ENCODE peak calls at places on chromosomes 6 and 20, in six cellular contexts. A is breast epithelium, X is Karpas-422, B is neural progenitor cell, Z is PC-9, L is stomach. Q is an unnamed sample.

GRCh38 chr6:14673201-14673600 is 555.6 kb downstream of the CD83 start:
- DNase-seq in B (no peak), A (no peak), Z (no peak), X (no peak), L (no peak), Q (no peak)

GRCh38 chr6:40799296-40800020 is 212.3 kb upstream of the LRFN2 start:
- DNase-seq in Z (no peak), L (no peak), A (no peak), X (no peak), B (no peak), Q (no peak)

GRCh38 chr6:46937623-46938022 is 15.9 kb upstream of the ADGRF5 start:
- DNase-seq in L (no peak), X (no peak), B (no peak), Z (peak; percentile 66), A (no peak), Q (no peak)

GRCh38 chr6:72968704-72969103 is 256.6 kb downstream of the KHDC1L start:
- DNase-seq in L (no peak), X (no peak), A (no peak), B (no peak), Z (peak; percentile 90), Q (no peak)

GRCh38 chr6:42939810-42940167 is 10.5 kb downstream of the CNPY3 start:
- DNase-seq in B (no peak), L (no peak), X (no peak), A (no peak), Z (no peak), Q (no peak)

GRCh38 chr20:58503668-58504067 is 11.5 kb downstream of the APCDD1L start:
- DNase-seq in X (no peak), Z (no peak), A (no peak), B (no peak), L (peak; percentile 8), Q (no peak)

GRCh38 chr6:98641929-98642328 is 192.4 kb upstream of the POU3F2 start:
- DNase-seq in B (peak; percentile 75), L (no peak), Z (no peak), X (no peak), A (no peak), Q (no peak)

GRCh38 chr6:56370127-56370540 is 122.8 kb upstream of the COL21A1 start:
- DNase-seq in L (peak; percentile 74), B (peak; percentile 68), X (no peak), Z (peak; percentile 66), A (peak; percentile 72), Q (peak; percentile 65)

GRCh38 chr20:47319517-47320252 is 36.8 kb downstream of the ZMYND8 start:
- DNase-seq in L (peak; percentile 93), A (peak; percentile 90), X (no peak), B (peak; percentile 61), Z (peak; percentile 92), Q (peak; percentile 62)

GRCh38 chr20:5065489-5066383 is 54.0 kb downstream of the PCNA start:
- DNase-seq in X (peak; percentile 29), A (no peak), Z (peak; percentile 97), L (peak; percentile 70), B (no peak), Q (peak; percentile 50)

GRCh38 chr6:68975064-68975463 is 340.0 kb downstream of the ADGRB3 start:
- DNase-seq in Z (no peak), A (no peak), X (peak; percentile 41), L (no peak), B (peak; percentile 53), Q (no peak)

GRCh38 chr6:139134817-139135577 is at the start of gene HECA:
- DNase-seq in L (peak; percentile 98), X (peak; percentile 97), A (peak; percentile 98), Z (peak; percentile 87), B (peak; percentile 96), Q (peak; percentile 99)

GRCh38 chr20:53316221-53316937 is 277.3 kb downstream of the ZNF217 start:
- DNase-seq in A (no peak), X (no peak), Z (no peak), B (peak; percentile 20), L (no peak), Q (no peak)

GRCh38 chr20:46435146-46435545 is 28.7 kb upstream of the ELMO2 start:
- DNase-seq in B (no peak), L (no peak), X (no peak), Z (no peak), A (no peak), Q (no peak)

GRCh38 chr6:28974505-28974904 is 30.6 kb downstream of the ZNF311 start:
- DNase-seq in X (no peak), Z (no peak), B (no peak), L (no peak), A (no peak), Q (no peak)

GRCh38 chr6:35599761-35600658 is 87.3 kb upstream of the TULP1 start:
- DNase-seq in Z (no peak), X (no peak), A (no peak), L (no peak), B (no peak), Q (no peak)

GRCh38 chr6:105780146-105780860 is 305.8 kb upstream of the PRDM1 start:
- DNase-seq in X (no peak), A (no peak), B (no peak), Z (peak; percentile 99), L (no peak), Q (no peak)

GRCh38 chr20:51156796-51157119 is 133.9 kb upstream of the KCNG1 start:
- DNase-seq in X (no peak), B (peak; percentile 15), Z (no peak), L (no peak), A (no peak), Q (no peak)

GRCh38 chr20:15359056-15359455 is 1021.6 kb upstream of the FLRT3 start:
- DNase-seq in A (no peak), X (no peak), B (no peak), L (no peak), Z (peak; percentile 42), Q (no peak)

GRCh38 chr6:147194652-147195403 is 9.4 kb upstream of the STXBP5 start:
- DNase-seq in L (no peak), A (no peak), X (no peak), B (no peak), Z (peak; percentile 71), Q (no peak)

GRCh38 chr6:44285552-44286284 is 15.5 kb downstream of the TMEM151B start:
- DNase-seq in X (peak; percentile 69), Z (no peak), L (no peak), B (peak; percentile 76), A (no peak), Q (no peak)

GRCh38 chr6:129593233-129593564 is 116.8 kb downstream of the ARHGAP18 start:
- DNase-seq in Z (no peak), B (no peak), A (no peak), X (no peak), L (no peak), Q (no peak)

GRCh38 chr6:12324096-12324495 is 33.9 kb downstream of the EDN1 start:
- DNase-seq in Z (peak; percentile 100), B (no peak), X (no peak), L (peak; percentile 49), A (no peak), Q (no peak)

GRCh38 chr6:131082335-131082734 is 19.3 kb upstream of the EPB41L2 start:
- DNase-seq in X (no peak), L (no peak), Z (no peak), A (no peak), B (no peak), Q (no peak)

GRCh38 chr20:19692685-19693119 is 65.4 kb upstream of the RIN2 start:
- DNase-seq in Z (peak; percentile 72), B (peak; percentile 61), A (peak; percentile 70), X (peak; percentile 82), L (peak; percentile 71), Q (peak; percentile 81)

GRCh38 chr6:127967708-127968107 is 66.8 kb upstream of the THEMIS start:
- DNase-seq in X (no peak), B (no peak), A (no peak), L (no peak), Z (no peak), Q (no peak)

GRCh38 chr6:45326698-45327417 is 1.3 kb upstream of the RUNX2 start:
- DNase-seq in Z (no peak), A (no peak), L (no peak), X (no peak), B (peak; percentile 21), Q (no peak)

GRCh38 chr20:56710577-56711465 is 81.7 kb downstream of the TFAP2C start:
- DNase-seq in L (no peak), Z (peak; percentile 83), A (no peak), B (no peak), X (no peak), Q (no peak)

GRCh38 chr20:14413835-14414234 is 76.4 kb upstream of the FLRT3 start:
- DNase-seq in Z (no peak), A (no peak), B (no peak), X (no peak), L (no peak), Q (no peak)

GRCh38 chr6:166351715-166352285 is 9.5 kb upstream of the SFT2D1 start:
- DNase-seq in B (peak; percentile 41), Z (no peak), X (peak; percentile 71), A (no peak), L (no peak), Q (no peak)

GRCh38 chr20:56393653-56394052 is 1.2 kb downstream of the CSTF1 start:
- DNase-seq in Z (no peak), A (no peak), X (no peak), L (no peak), B (no peak), Q (no peak)

GRCh38 chr6:156658186-156658585 is 119.0 kb upstream of the ARID1B start:
- DNase-seq in B (no peak), Z (no peak), X (no peak), L (no peak), A (no peak), Q (peak; percentile 30)

GRCh38 chr6:167396659-167397490 is 72.0 kb downstream of the TTLL2 start:
- DNase-seq in A (no peak), X (peak; percentile 29), B (no peak), Z (no peak), L (no peak), Q (no peak)

GRCh38 chr6:148649454-148649963 is 97.3 kb upstream of the UST start:
- DNase-seq in B (no peak), L (no peak), A (no peak), Z (no peak), X (no peak), Q (no peak)
- H3K9me3 ChIP-seq in B (peaks cover 23% of the 10 kb centered on the region), L (no peaks in the 10 kb centered on the region), A (no peaks in the 10 kb centered on the region), Z (peaks cover 5% of the 10 kb centered on the region), X (peaks cover 12% of the 10 kb centered on the region), Q (no peaks in the 10 kb centered on the region)

GRCh38 chr6:158595223-158595622 is 35.3 kb downstream of the TMEM181 start:
- DNase-seq in Z (no peak), B (no peak), A (no peak), X (no peak), L (no peak), Q (no peak)
- H3K4me1 ChIP-seq in Z (no peaks in the 10 kb centered on the region), B (no peaks in the 10 kb centered on the region), A (no peaks in the 10 kb centered on the region), X (no peaks in the 10 kb centered on the region), L (no peaks in the 10 kb centered on the region), Q (no peaks in the 10 kb centered on the region)

DNA sequence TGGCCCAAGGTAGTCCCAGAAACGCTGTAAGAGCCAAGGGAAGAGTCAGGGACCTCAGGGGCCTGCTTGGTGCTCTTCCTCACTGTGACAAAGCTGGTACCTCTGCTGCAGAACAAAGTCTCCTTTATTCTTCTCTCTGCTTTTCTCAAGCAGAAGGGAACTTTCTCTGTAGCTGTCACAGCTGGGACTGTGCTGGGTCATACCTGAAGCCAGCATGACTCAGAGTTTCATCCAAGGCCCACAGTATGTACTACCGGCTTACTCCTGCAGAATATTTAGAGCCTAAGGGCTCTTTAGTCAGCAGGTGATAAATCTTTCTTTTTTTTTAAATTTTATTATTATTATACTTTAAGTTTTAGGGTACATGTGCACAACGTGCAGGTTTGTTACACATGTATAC is 183.2 kb downstream of the TINAG start:
- DNase-seq in X (no peak), A (no peak), Z (peak; percentile 66), L (no peak), B (no peak), Q (no peak)
- H3K9me3 ChIP-seq in X (peaks cover 18% of the 10 kb centered on the region), A (peaks cover 6% of the 10 kb centered on the region), Z (peaks cover 8% of the 10 kb centered on the region), L (peaks cover 2% of the 10 kb centered on the region), B (no peaks in the 10 kb centered on the region), Q (no peaks in the 10 kb centered on the region)

GRCh38 chr6:2725364-2725988 is 25.2 kb downstream of the MYLK4 start:
- DNase-seq in X (no peak), Z (no peak), A (no peak), B (no peak), L (no peak), Q (no peak)
- H3K4me1 ChIP-seq in X (peaks cover 16% of the 10 kb centered on the region), Z (no peaks in the 10 kb centered on the region), A (no peaks in the 10 kb centered on the region), B (no peaks in the 10 kb centered on the region), L (peaks cover 9% of the 10 kb centered on the region), Q (no peaks in the 10 kb centered on the region)

Q was measured in right cardiac atrium.